ENCODE peak calls at places on chromosomes 4 and X, in six cellular contexts. X, G, Z, O, U and H are unnamed samples. For H3K4me1 and H3K9me3, the result is how much of the 10 kb centered on the place peaks cover.

GRCh38 chr4:88866862-88867550 is 169.4 kb upstream of the NAP1L5 start:
- DNase-seq in U (no peak), Z (peak), G (no peak), X (no peak), O (no peak), H (no peak)

GRCh38 chrX:110966839-110967238 is 129.2 kb upstream of the PAK3 start:
- DNase-seq in Z (no peak), G (no peak), O (no peak), U (no peak), X (no peak), H (no peak)

GRCh38 chr4:40910706-40911105 is 161.0 kb downstream of the NSUN7 start:
- DNase-seq in U (no peak), X (no peak), G (no peak), O (no peak), Z (no peak), H (no peak)

GRCh38 chrX:13266641-13267420 is 53.0 kb downstream of the ATXN3L start:
- DNase-seq in Z (no peak), U (no peak), X (no peak), G (no peak), O (no peak), H (no peak)

GRCh38 chrX:57282568-57282967 is 3.9 kb upstream of the FAAH2 start:
- DNase-seq in U (no peak), Z (peak), G (no peak), O (no peak), X (no peak), H (no peak)

GRCh38 chr4:187666634-187667033 is 328.9 kb upstream of the ZFP42 start:
- DNase-seq in G (no peak), U (no peak), X (no peak), O (no peak), Z (no peak), H (no peak)

GRCh38 chr4:6389426-6389825 is 83.0 kb downstream of the PPP2R2C start:
- DNase-seq in U (no peak), G (no peak), O (no peak), Z (no peak), X (no peak), H (no peak)

GRCh38 chrX:12118134-12118533 is 20.1 kb upstream of the FRMPD4 start:
- DNase-seq in O (no peak), Z (no peak), G (no peak), U (no peak), X (no peak), H (no peak)

GRCh38 chrX:154544885-154545284 is 1.8 kb downstream of the G6PD start:
- DNase-seq in X (no peak), Z (no peak), U (no peak), O (no peak), G (no peak), H (no peak)

GRCh38 chr4:7826176-7826908 is 113.3 kb downstream of the AFAP1 start:
- DNase-seq in O (no peak), U (no peak), G (no peak), Z (no peak), X (no peak), H (no peak)

GRCh38 chr4:181525641-181526040 is 717.6 kb upstream of the TENM3 start:
- DNase-seq in G (no peak), Z (no peak), O (no peak), X (no peak), U (no peak), H (no peak)

GRCh38 chrX:116596010-116596409 is 133.2 kb upstream of the CT83 start:
- DNase-seq in G (no peak), U (no peak), O (no peak), Z (no peak), X (no peak), H (no peak)

GRCh38 chr4:65798498-65799127 is 128.3 kb upstream of the EPHA5 start:
- DNase-seq in Z (no peak), O (no peak), X (no peak), G (no peak), U (no peak), H (no peak)

GRCh38 chr4:20326977-20327376 is 75.3 kb downstream of the SLIT2 start:
- DNase-seq in U (no peak), G (no peak), O (no peak), X (no peak), Z (no peak), H (no peak)

GRCh38 chr4:48944659-48945290 is 38.2 kb upstream of the OCIAD2 start:
- DNase-seq in G (no peak), U (no peak), X (no peak), O (no peak), Z (peak), H (no peak)

GRCh38 chrX:83160096-83160495 is 348.0 kb upstream of the POU3F4 start:
- DNase-seq in O (no peak), U (no peak), G (no peak), X (no peak), Z (no peak), H (no peak)

GRCh38 chr4:71095141-71095939 is 101.9 kb downstream of the DCK start:
- DNase-seq in Z (peak), U (no peak), X (no peak), G (no peak), O (no peak), H (no peak)

GRCh38 chrX:118347131-118347530 is 1.2 kb downstream of the WDR44 start:
- DNase-seq in U (no peak), G (no peak), O (no peak), Z (peak), X (no peak), H (no peak)

GRCh38 chr4:185305979-185306442 is 89.7 kb downstream of the LRP2BP start:
- DNase-seq in U (no peak), X (peak), O (no peak), G (no peak), Z (no peak), H (no peak)

GRCh38 chr4:77095101-77095826 is 19.5 kb upstream of the CCNI start:
- DNase-seq in G (peak), U (peak), O (peak), Z (peak), X (no peak), H (peak)

GRCh38 chr4:101774807-101775206 is 15.7 kb upstream of the BANK1 start:
- DNase-seq in O (no peak), Z (no peak), G (no peak), U (no peak), X (no peak), H (no peak)

GRCh38 chr4:91497892-91498291 is 805.9 kb upstream of the GRID2 start:
- DNase-seq in O (no peak), U (no peak), X (no peak), Z (no peak), G (no peak), H (no peak)

GRCh38 chr4:179307297-179308136 is 1865.3 kb upstream of the AGA start:
- DNase-seq in O (no peak), U (no peak), Z (peak), G (peak), X (peak), H (no peak)

GRCh38 chrX:45445745-45446412 is 245.2 kb upstream of the DIPK2B start:
- DNase-seq in G (no peak), O (no peak), Z (no peak), X (no peak), U (no peak), H (no peak)

GRCh38 chrX:45449982-45450381 is 249.3 kb upstream of the DIPK2B start:
- DNase-seq in O (no peak), Z (no peak), G (no peak), U (no peak), X (no peak), H (no peak)

DNA sequence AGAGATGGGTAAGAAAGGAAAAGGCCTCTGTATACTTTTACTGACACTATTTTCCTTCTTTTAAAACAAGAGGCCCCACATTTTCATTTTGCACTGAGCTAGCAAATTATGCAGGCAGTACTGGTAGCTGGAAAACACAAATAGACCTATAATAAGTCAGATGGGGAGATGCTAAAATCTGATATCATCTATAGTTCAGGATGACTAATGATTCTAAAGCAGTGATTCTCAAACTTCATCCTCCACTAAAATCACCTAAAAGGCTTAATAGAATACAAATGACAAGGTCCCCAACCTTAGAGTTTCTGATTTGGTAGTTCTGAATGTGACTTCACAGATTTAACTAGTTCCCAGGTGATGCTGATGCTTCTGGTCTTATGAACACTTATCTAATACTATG is 247.3 kb upstream of the DIPK2B start:
- DNase-seq in G (no peak), U (no peak), X (no peak), Z (no peak), O (no peak), H (no peak)
- H3K4me1 ChIP-seq in G (under half), U (under half), X (under half), Z (under half), O (under half), H (under half)

GRCh38 chr4:47160095-47160494 is 128.7 kb downstream of the GABRB1 start:
- DNase-seq in Z (peak), G (no peak), X (no peak), U (no peak), O (no peak), H (no peak)
- H3K9me3 ChIP-seq in Z (under half), G (under half), X (under half), U (under half), O (under half), H (under half)

GRCh38 chrX:134542485-134542884 is 82.5 kb downstream of the HPRT1 start:
- DNase-seq in U (no peak), X (no peak), O (no peak), Z (no peak), G (no peak), H (no peak)

GRCh38 chrX:134544189-134544588 is 84.2 kb downstream of the HPRT1 start:
- DNase-seq in O (no peak), G (no peak), U (no peak), X (no peak), Z (no peak), H (no peak)

GRCh38 chrX:134545524-134545923 is 85.6 kb downstream of the HPRT1 start:
- DNase-seq in X (no peak), G (no peak), Z (no peak), U (no peak), O (no peak), H (no peak)

GRCh38 chrX:134544614-134545255 is 84.8 kb downstream of the HPRT1 start:
- DNase-seq in U (no peak), G (no peak), X (no peak), Z (no peak), O (no peak), H (no peak)

GRCh38 chrX:134543201-134543797 is 83.3 kb downstream of the HPRT1 start:
- DNase-seq in X (no peak), U (no peak), G (no peak), O (no peak), Z (no peak), H (no peak)
- H3K4me1 ChIP-seq in X (under half), U (under half), G (under half), O (under half), Z (under half), H (under half)

GRCh38 chrX:65148232-65148631 is 172.0 kb upstream of the ZC4H2 start:
- DNase-seq in G (no peak), U (no peak), Z (no peak), X (no peak), O (no peak), H (no peak)
- H3K9me3 ChIP-seq in G (under half), U (under half), Z (under half), X (under half), O (under half), H (under half)

GRCh38 chr4:87019243-87019817 is 84.5 kb downstream of the AFF1 start:
- DNase-seq in O (no peak), U (no peak), X (no peak), G (no peak), Z (no peak), H (no peak)
- H3K4me1 ChIP-seq in O (half or more), U (half or more), X (under half), G (under half), Z (under half), H (half or more)

GRCh38 chrX:1075156-1075555 is 137.3 kb downstream of the CRLF2 start:
- DNase-seq in U (no peak), X (no peak), O (no peak), G (no peak), Z (no peak), H (peak)

GRCh38 chrX:1074172-1074571 is 138.3 kb downstream of the CRLF2 start:
- DNase-seq in U (no peak), Z (no peak), X (no peak), O (no peak), G (no peak), H (peak)

GRCh38 chrX:1074755-1075154 is 137.7 kb downstream of the CRLF2 start:
- DNase-seq in Z (no peak), G (no peak), X (no peak), O (no peak), U (no peak), H (peak)

GRCh38 chrX:1077140-1077539 is 135.3 kb downstream of the CRLF2 start:
- DNase-seq in U (no peak), X (no peak), O (no peak), G (no peak), Z (no peak), H (peak)

DNA sequence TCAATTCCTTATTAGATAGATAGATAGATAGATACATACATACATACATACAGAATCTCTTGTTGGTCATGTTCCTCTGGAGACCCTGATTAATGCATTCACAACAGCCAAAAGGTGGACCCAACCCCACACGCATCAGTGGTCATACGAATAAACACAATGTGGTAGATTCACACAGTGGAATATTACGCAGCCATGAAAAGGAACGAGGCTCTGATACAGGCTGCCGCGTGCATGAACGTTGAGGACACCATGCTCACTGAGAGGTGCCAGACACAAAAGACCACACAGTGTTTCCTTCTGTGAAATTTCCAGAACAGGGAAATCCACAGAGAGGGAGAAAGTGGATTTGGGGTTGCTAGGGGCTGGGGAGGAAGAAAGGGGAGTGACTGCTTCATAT is 136.7 kb downstream of the CRLF2 start:
- DNase-seq in X (no peak), O (no peak), Z (no peak), G (no peak), U (no peak), H (peak)
- H3K9me3 ChIP-seq in X (under half), O (under half), Z (under half), G (under half), U (under half), H (under half)

GRCh38 chr4:121113680-121114079 is 41.3 kb upstream of the NDNF start:
- DNase-seq in U (no peak), Z (peak), G (no peak), O (no peak), X (no peak), H (no peak)
- H3K4me1 ChIP-seq in U (under half), Z (under half), G (under half), O (under half), X (under half), H (under half)

GRCh38 chr4:568962-569361 is 7.1 kb downstream of the TMEM271 start:
- DNase-seq in U (no peak), G (no peak), Z (no peak), O (no peak), X (no peak), H (no peak)
- H3K9me3 ChIP-seq in U (under half), G (under half), Z (under half), O (under half), X (under half), H (under half)

GRCh38 chr4:156962069-156962377 is 9.6 kb downstream of the PDGFC start:
- DNase-seq in U (no peak), G (no peak), Z (no peak), O (no peak), X (no peak), H (no peak)
- H3K4me1 ChIP-seq in U (under half), G (under half), Z (under half), O (under half), X (under half), H (under half)